ENCODE peak calls at places on chromosome 22, in eight cellular contexts. One of them, this sample, is unnamed.

GRCh38 chr22:33842421-33843094 is 77.7 kb downstream of the LARGE1 start:
- DNase-seq in transverse colon: peak
- DNase-seq in upper lobe of left lung: no peak
- DNase-seq in H1: no peak
- DNase-seq in tibial nerve: no peak
- DNase-seq in A549: no peak
- DNase-seq in K562: no peak
- DNase-seq in SK-N-SH: no peak
- DNase-seq in this sample: no peak

GRCh38 chr22:49197500-49197899 is 630.2 kb downstream of the BRD1 start:
- DNase-seq in transverse colon: no peak
- DNase-seq in upper lobe of left lung: peak
- DNase-seq in H1: no peak
- DNase-seq in tibial nerve: no peak
- DNase-seq in A549: no peak
- DNase-seq in K562: no peak
- DNase-seq in SK-N-SH: no peak
- DNase-seq in this sample: peak

GRCh38 chr22:49763696-49764095 is 64.0 kb downstream of the BRD1 start:
- DNase-seq in transverse colon: peak
- DNase-seq in upper lobe of left lung: peak
- DNase-seq in H1: no peak
- DNase-seq in tibial nerve: no peak
- DNase-seq in A549: no peak
- DNase-seq in K562: no peak
- DNase-seq in SK-N-SH: peak
- DNase-seq in this sample: peak

GRCh38 chr22:47123827-47124442 is 361.5 kb downstream of the TBC1D22A start:
- DNase-seq in transverse colon: no peak
- DNase-seq in upper lobe of left lung: no peak
- DNase-seq in H1: no peak
- DNase-seq in tibial nerve: no peak
- DNase-seq in A549: no peak
- DNase-seq in K562: no peak
- DNase-seq in SK-N-SH: no peak
- DNase-seq in this sample: no peak

GRCh38 chr22:50602338-50602700 is 1.7 kb downstream of the MAPK8IP2 start:
- DNase-seq in transverse colon: no peak
- DNase-seq in upper lobe of left lung: no peak
- DNase-seq in H1: no peak
- DNase-seq in tibial nerve: no peak
- DNase-seq in A549: no peak
- DNase-seq in K562: no peak
- DNase-seq in SK-N-SH: no peak
- DNase-seq in this sample: no peak

GRCh38 chr22:40385041-40385782 is 14.8 kb downstream of the SGSM3 start:
- DNase-seq in transverse colon: peak
- DNase-seq in upper lobe of left lung: no peak
- DNase-seq in H1: no peak
- DNase-seq in tibial nerve: no peak
- DNase-seq in A549: no peak
- DNase-seq in K562: no peak
- DNase-seq in SK-N-SH: no peak
- DNase-seq in this sample: no peak

GRCh38 chr22:22693531-22693884 is 49.1 kb downstream of the GGTLC2 start:
- DNase-seq in transverse colon: no peak
- DNase-seq in upper lobe of left lung: no peak
- DNase-seq in H1: no peak
- DNase-seq in tibial nerve: no peak
- DNase-seq in A549: peak
- DNase-seq in K562: no peak
- DNase-seq in SK-N-SH: no peak
- DNase-seq in this sample: no peak

GRCh38 chr22:49331878-49332277 is 495.8 kb downstream of the BRD1 start:
- DNase-seq in transverse colon: peak
- DNase-seq in upper lobe of left lung: no peak
- DNase-seq in H1: peak
- DNase-seq in tibial nerve: no peak
- DNase-seq in A549: no peak
- DNase-seq in K562: no peak
- DNase-seq in SK-N-SH: no peak
- DNase-seq in this sample: no peak

GRCh38 chr22:23315341-23315917 is 135.1 kb downstream of the BCR start:
- DNase-seq in transverse colon: peak
- DNase-seq in upper lobe of left lung: peak
- DNase-seq in H1: peak
- DNase-seq in tibial nerve: peak
- DNase-seq in A549: peak
- DNase-seq in K562: peak
- DNase-seq in SK-N-SH: peak
- DNase-seq in this sample: peak

GRCh38 chr22:40728731-40729189 is 49.5 kb downstream of the MCHR1 start:
- DNase-seq in transverse colon: peak
- DNase-seq in upper lobe of left lung: peak
- DNase-seq in H1: no peak
- DNase-seq in tibial nerve: no peak
- DNase-seq in A549: no peak
- DNase-seq in K562: no peak
- DNase-seq in SK-N-SH: no peak
- DNase-seq in this sample: no peak

GRCh38 chr22:35746248-35746647 is 28.6 kb downstream of the APOL5 start:
- DNase-seq in transverse colon: no peak
- DNase-seq in upper lobe of left lung: no peak
- DNase-seq in H1: no peak
- DNase-seq in tibial nerve: no peak
- DNase-seq in A549: no peak
- DNase-seq in K562: no peak
- DNase-seq in SK-N-SH: no peak
- DNase-seq in this sample: no peak

GRCh38 chr22:25494774-25495173 is 69.7 kb upstream of the GRK3 start:
- DNase-seq in transverse colon: no peak
- DNase-seq in upper lobe of left lung: no peak
- DNase-seq in H1: no peak
- DNase-seq in tibial nerve: no peak
- DNase-seq in A549: no peak
- DNase-seq in K562: no peak
- DNase-seq in SK-N-SH: no peak
- DNase-seq in this sample: no peak

GRCh38 chr22:17258015-17258827 is 39.0 kb upstream of the ADA2 start:
- DNase-seq in transverse colon: peak
- DNase-seq in upper lobe of left lung: peak
- DNase-seq in H1: peak
- DNase-seq in tibial nerve: no peak
- DNase-seq in A549: no peak
- DNase-seq in K562: no peak
- DNase-seq in SK-N-SH: peak
- DNase-seq in this sample: peak

GRCh38 chr22:22219140-22219996 is 25.2 kb upstream of the VPREB1 start:
- DNase-seq in transverse colon: no peak
- DNase-seq in upper lobe of left lung: no peak
- DNase-seq in H1: no peak
- DNase-seq in tibial nerve: no peak
- DNase-seq in A549: no peak
- DNase-seq in K562: peak
- DNase-seq in SK-N-SH: no peak
- DNase-seq in this sample: no peak

DNA sequence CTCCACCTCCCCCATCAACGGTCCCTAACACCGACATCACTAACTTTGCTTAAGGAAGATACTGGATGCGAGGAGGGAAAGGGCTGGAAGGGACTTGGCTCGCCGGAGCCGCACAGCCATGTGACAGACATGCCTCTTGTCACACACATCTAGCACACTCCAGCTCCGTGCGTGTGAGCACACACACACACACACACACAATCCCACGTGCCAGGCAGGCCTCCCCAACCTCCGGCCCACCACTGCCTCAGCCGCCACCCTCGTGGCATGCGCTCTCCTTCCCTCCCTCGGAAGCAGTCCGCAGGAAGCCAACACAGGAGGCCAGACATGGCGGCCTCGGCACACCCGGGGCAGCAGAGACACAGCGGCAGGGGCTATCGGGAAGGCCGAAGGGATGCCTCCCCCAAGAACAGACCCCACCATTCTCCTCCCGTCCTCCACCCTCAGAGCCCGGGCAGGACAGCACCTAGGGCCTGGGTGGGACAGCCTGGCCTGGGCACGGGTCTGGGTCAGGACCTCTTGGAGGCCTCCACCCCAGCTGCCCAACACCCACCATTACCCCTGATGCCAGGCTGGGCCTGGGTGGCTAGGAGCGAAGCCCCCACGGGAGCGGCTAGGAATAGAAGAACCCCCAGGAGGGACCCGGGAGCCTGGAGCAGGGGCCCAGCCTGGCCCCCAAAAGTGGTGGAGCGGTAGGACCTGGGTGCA is 1.0 kb downstream of the MFNG start:
- DNase-seq in transverse colon: no peak
- DNase-seq in upper lobe of left lung: peak
- DNase-seq in H1: no peak
- DNase-seq in tibial nerve: no peak
- DNase-seq in A549: no peak
- DNase-seq in K562: no peak
- DNase-seq in SK-N-SH: no peak
- DNase-seq in this sample: no peak
- H3K27ac ChIP-seq in transverse colon: peak
- H3K27ac ChIP-seq in upper lobe of left lung: peak
- H3K27ac ChIP-seq in H1: no peak
- H3K27ac ChIP-seq in tibial nerve: peak
- H3K27ac ChIP-seq in A549: no peak
- H3K27ac ChIP-seq in K562: no peak
- H3K27ac ChIP-seq in SK-N-SH: no peak
- H3K27ac ChIP-seq in this sample: peak

DNA sequence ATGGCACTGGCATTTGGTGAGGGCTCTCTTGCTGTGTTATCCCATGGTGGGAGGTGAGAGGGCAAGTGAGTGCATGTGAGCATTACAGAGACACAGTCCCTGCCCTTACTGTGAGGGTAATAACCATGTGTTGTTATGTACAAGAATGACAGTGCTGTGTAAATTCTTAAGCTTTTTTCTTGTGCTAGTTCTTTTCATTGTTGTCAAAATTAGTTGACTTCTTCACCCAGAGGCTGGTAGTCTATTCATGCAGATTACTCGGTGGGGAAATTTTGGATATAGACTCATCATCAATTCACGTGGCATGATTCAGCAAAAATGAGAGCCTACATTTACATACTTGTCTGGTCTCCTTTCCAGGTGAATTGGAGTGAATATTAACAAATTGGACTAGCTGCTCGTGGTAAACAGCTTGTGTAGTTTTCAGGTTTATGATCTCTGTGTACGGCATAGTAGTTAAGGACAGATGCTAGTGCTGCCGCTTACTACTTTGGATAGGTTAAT is 49.3 kb downstream of the ATXN10 start:
- DNase-seq in transverse colon: no peak
- DNase-seq in upper lobe of left lung: no peak
- DNase-seq in H1: no peak
- DNase-seq in tibial nerve: no peak
- DNase-seq in A549: no peak
- DNase-seq in K562: no peak
- DNase-seq in SK-N-SH: no peak
- DNase-seq in this sample: no peak
- TF ChIP-seq EP300 in transverse colon: no peak
- TF ChIP-seq EP300 in upper lobe of left lung: no peak
- TF ChIP-seq EP300 in H1: no peak
- TF ChIP-seq EP300 in tibial nerve: no peak
- TF ChIP-seq EP300 in A549: no peak
- TF ChIP-seq EP300 in K562: no peak
- TF ChIP-seq EP300 in SK-N-SH: no peak
- TF ChIP-seq EP300 in this sample: no peak

GRCh38 chr22:19963863-19964642 is 22.4 kb upstream of the TXNRD2 start:
- DNase-seq in transverse colon: no peak
- DNase-seq in upper lobe of left lung: no peak
- DNase-seq in H1: no peak
- DNase-seq in tibial nerve: no peak
- DNase-seq in A549: no peak
- DNase-seq in K562: no peak
- DNase-seq in SK-N-SH: no peak
- DNase-seq in this sample: no peak
- H3K4me3 ChIP-seq in transverse colon: no peak
- H3K4me3 ChIP-seq in upper lobe of left lung: no peak
- H3K4me3 ChIP-seq in H1: no peak
- H3K4me3 ChIP-seq in tibial nerve: no peak
- H3K4me3 ChIP-seq in A549: no peak
- H3K4me3 ChIP-seq in K562: no peak
- H3K4me3 ChIP-seq in SK-N-SH: no peak
- H3K4me3 ChIP-seq in this sample: no peak

GRCh38 chr22:32281092-32281491 is 25.9 kb upstream of the SLC5A4 start:
- DNase-seq in transverse colon: no peak
- DNase-seq in upper lobe of left lung: no peak
- DNase-seq in H1: no peak
- DNase-seq in tibial nerve: no peak
- DNase-seq in A549: peak
- DNase-seq in K562: no peak
- DNase-seq in SK-N-SH: no peak
- DNase-seq in this sample: no peak
- H3K27ac ChIP-seq in transverse colon: no peak
- H3K27ac ChIP-seq in upper lobe of left lung: no peak
- H3K27ac ChIP-seq in H1: no peak
- H3K27ac ChIP-seq in tibial nerve: no peak
- H3K27ac ChIP-seq in A549: no peak
- H3K27ac ChIP-seq in K562: no peak
- H3K27ac ChIP-seq in SK-N-SH: no peak
- H3K27ac ChIP-seq in this sample: no peak

This sample was measured in sigmoid colon.